ENCODE peak calls at places on chromosome 14, in five cellular contexts. One of them, this sample, is unnamed. For H3F3A, the result is how much of the 10 kb centered on the place peaks cover.

GRCh38 chr14:54700717-54701116 is 133.8 kb downstream of the SAMD4A start:
- DNase-seq in GM23248: no peak
- DNase-seq in GM23338: no peak
- DNase-seq in MM.1S: peak
- DNase-seq in PC-3: no peak
- DNase-seq in this sample: no peak

GRCh38 chr14:77660754-77661153 is 44.3 kb upstream of the SPTLC2 start:
- DNase-seq in GM23248: no peak
- DNase-seq in GM23338: no peak
- DNase-seq in MM.1S: no peak
- DNase-seq in PC-3: no peak
- DNase-seq in this sample: peak

GRCh38 chr14:24376448-24377070 is 8.6 kb downstream of the NFATC4 start:
- DNase-seq in GM23248: no peak
- DNase-seq in GM23338: peak
- DNase-seq in MM.1S: no peak
- DNase-seq in PC-3: no peak
- DNase-seq in this sample: peak

GRCh38 chr14:91754819-91755218 is 22.9 kb upstream of the CATSPERB start:
- DNase-seq in GM23248: no peak
- DNase-seq in GM23338: no peak
- DNase-seq in MM.1S: no peak
- DNase-seq in PC-3: no peak
- DNase-seq in this sample: no peak

GRCh38 chr14:95015046-95015445 is 142.3 kb downstream of the DICER1 start:
- DNase-seq in GM23248: no peak
- DNase-seq in GM23338: no peak
- DNase-seq in MM.1S: no peak
- DNase-seq in PC-3: no peak
- DNase-seq in this sample: no peak

GRCh38 chr14:51668870-51669269 is 17.2 kb downstream of the FRMD6 start:
- DNase-seq in GM23248: peak
- DNase-seq in GM23338: no peak
- DNase-seq in MM.1S: no peak
- DNase-seq in PC-3: no peak
- DNase-seq in this sample: no peak

GRCh38 chr14:20723458-20723857 is 22.2 kb upstream of the EDDM3A start:
- DNase-seq in GM23248: no peak
- DNase-seq in GM23338: peak
- DNase-seq in MM.1S: no peak
- DNase-seq in PC-3: no peak
- DNase-seq in this sample: no peak

GRCh38 chr14:27078176-27078575 is 480.3 kb upstream of the NOVA1 start:
- DNase-seq in GM23248: no peak
- DNase-seq in GM23338: no peak
- DNase-seq in MM.1S: no peak
- DNase-seq in PC-3: no peak
- DNase-seq in this sample: no peak

GRCh38 chr14:54188036-54188666 is 208.7 kb upstream of the CDKN3 start:
- DNase-seq in GM23248: no peak
- DNase-seq in GM23338: no peak
- DNase-seq in MM.1S: no peak
- DNase-seq in PC-3: no peak
- DNase-seq in this sample: peak

GRCh38 chr14:38357557-38357956 is 101.7 kb upstream of the CLEC14A start:
- DNase-seq in GM23248: peak
- DNase-seq in GM23338: no peak
- DNase-seq in MM.1S: no peak
- DNase-seq in PC-3: peak
- DNase-seq in this sample: no peak

GRCh38 chr14:22152901-22153300 is 436.1 kb downstream of the DAD1 start:
- DNase-seq in GM23248: no peak
- DNase-seq in GM23338: no peak
- DNase-seq in MM.1S: no peak
- DNase-seq in PC-3: no peak
- DNase-seq in this sample: no peak

GRCh38 chr14:50225974-50226297 is 5.4 kb downstream of the SOS2 start:
- DNase-seq in GM23248: no peak
- DNase-seq in GM23338: peak
- DNase-seq in MM.1S: no peak
- DNase-seq in PC-3: no peak
- DNase-seq in this sample: peak

GRCh38 chr14:73198253-73198652 is 39.1 kb upstream of the PAPLN start:
- DNase-seq in GM23248: no peak
- DNase-seq in GM23338: peak
- DNase-seq in MM.1S: no peak
- DNase-seq in PC-3: no peak
- DNase-seq in this sample: no peak

GRCh38 chr14:89621009-89621421 is 204.0 kb upstream of the FOXN3 start:
- DNase-seq in GM23248: no peak
- DNase-seq in GM23338: no peak
- DNase-seq in MM.1S: no peak
- DNase-seq in PC-3: no peak
- DNase-seq in this sample: no peak

GRCh38 chr14:89185919-89186849 is 230.8 kb downstream of the FOXN3 start:
- DNase-seq in GM23248: peak
- DNase-seq in GM23338: no peak
- DNase-seq in MM.1S: no peak
- DNase-seq in PC-3: peak
- DNase-seq in this sample: peak

GRCh38 chr14:96481731-96482314 is 20.4 kb upstream of the PAPOLA start:
- DNase-seq in GM23248: no peak
- DNase-seq in GM23338: no peak
- DNase-seq in MM.1S: no peak
- DNase-seq in PC-3: no peak
- DNase-seq in this sample: no peak

GRCh38 chr14:50023671-50024490 is 92.5 kb downstream of the VCPKMT start:
- DNase-seq in GM23248: peak
- DNase-seq in GM23338: no peak
- DNase-seq in MM.1S: no peak
- DNase-seq in PC-3: peak
- DNase-seq in this sample: no peak

GRCh38 chr14:43449291-43449690 is 1057.8 kb downstream of the FSCB start:
- DNase-seq in GM23248: no peak
- DNase-seq in GM23338: no peak
- DNase-seq in MM.1S: no peak
- DNase-seq in PC-3: peak
- DNase-seq in this sample: no peak

GRCh38 chr14:50804181-50804721 is 26.7 kb downstream of the NIN start:
- DNase-seq in GM23248: peak
- DNase-seq in GM23338: no peak
- DNase-seq in MM.1S: no peak
- DNase-seq in PC-3: no peak
- DNase-seq in this sample: no peak

GRCh38 chr14:45757655-45758054 is 504.7 kb upstream of the MIS18BP1 start:
- DNase-seq in GM23248: no peak
- DNase-seq in GM23338: no peak
- DNase-seq in MM.1S: no peak
- DNase-seq in PC-3: no peak
- DNase-seq in this sample: no peak

GRCh38 chr14:71380271-71380670 is 473.0 kb downstream of the PCNX1 start:
- DNase-seq in GM23248: peak
- DNase-seq in GM23338: peak
- DNase-seq in MM.1S: no peak
- DNase-seq in PC-3: peak
- DNase-seq in this sample: no peak

DNA sequence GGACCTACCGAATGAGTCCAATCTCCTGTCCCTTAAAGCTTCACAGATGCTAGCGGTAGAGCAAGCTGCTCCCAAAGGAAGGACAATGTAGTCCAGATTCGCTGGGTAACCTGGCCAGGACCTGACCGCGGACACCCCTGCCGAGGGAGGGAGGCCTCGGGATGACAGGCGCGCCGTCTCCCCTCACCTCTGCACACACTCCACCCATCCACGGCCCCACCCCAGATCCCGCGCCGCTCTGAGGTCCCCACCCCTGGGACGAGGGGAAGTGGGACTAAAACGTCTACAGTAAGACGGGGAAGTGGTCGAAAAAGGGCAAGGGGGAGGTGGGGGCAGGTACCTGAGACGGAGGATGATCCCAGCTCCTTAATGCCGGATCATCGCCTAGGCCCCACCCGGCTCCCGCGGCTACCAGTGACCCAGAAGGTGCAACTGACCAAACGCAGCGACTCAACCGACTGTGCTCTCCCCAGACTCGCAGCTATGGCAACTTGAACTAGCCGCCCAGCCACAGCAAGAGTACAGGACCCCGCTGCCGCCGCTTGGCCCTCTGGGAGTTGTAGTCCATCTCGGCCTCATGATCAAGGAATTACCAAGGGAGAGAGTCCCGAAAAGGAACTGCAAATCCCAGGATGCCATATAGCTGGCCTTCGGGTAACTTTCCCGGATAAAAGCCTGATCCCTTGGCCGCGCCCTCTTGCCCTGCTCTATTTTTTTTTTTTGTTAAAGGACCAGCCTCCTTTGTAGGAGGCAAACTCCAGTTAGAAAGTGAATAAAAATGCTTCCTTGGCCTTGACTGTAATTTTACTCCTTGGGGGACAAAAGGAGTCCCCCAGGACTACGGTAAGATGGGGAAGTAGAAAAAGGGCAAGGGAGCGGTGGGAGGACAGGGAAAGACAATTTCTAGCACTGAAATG is at the start of gene CEP128:
- DNase-seq in GM23248: peak
- DNase-seq in GM23338: peak
- DNase-seq in MM.1S: peak
- DNase-seq in PC-3: peak
- DNase-seq in this sample: peak
- H3F3A ChIP-seq in GM23248: under half
- H3F3A ChIP-seq in GM23338: under half
- H3F3A ChIP-seq in MM.1S: under half
- H3F3A ChIP-seq in PC-3: under half
- H3F3A ChIP-seq in this sample: under half

GRCh38 chr14:29926701-29927595 is 699 bp downstream of the PRKD1 start:
- DNase-seq in GM23248: peak
- DNase-seq in GM23338: peak
- DNase-seq in MM.1S: peak
- DNase-seq in PC-3: peak
- DNase-seq in this sample: peak
- TF ChIP-seq EZH2phosphoT487 in GM23248: no peak
- TF ChIP-seq EZH2phosphoT487 in GM23338: no peak
- TF ChIP-seq EZH2phosphoT487 in MM.1S: no peak
- TF ChIP-seq EZH2phosphoT487 in PC-3: no peak
- TF ChIP-seq EZH2phosphoT487 in this sample: no peak

GRCh38 chr14:103910984-103911383 is 17.3 kb upstream of the TDRD9 start:
- DNase-seq in GM23248: no peak
- DNase-seq in GM23338: no peak
- DNase-seq in MM.1S: no peak
- DNase-seq in PC-3: no peak
- DNase-seq in this sample: no peak
- H3K27ac ChIP-seq in GM23248: no peak
- H3K27ac ChIP-seq in GM23338: peak
- H3K27ac ChIP-seq in MM.1S: no peak
- H3K27ac ChIP-seq in PC-3: no peak
- H3K27ac ChIP-seq in this sample: no peak

GRCh38 chr14:93042968-93043940 is 72.5 kb downstream of the ITPK1 start:
- DNase-seq in GM23248: peak
- DNase-seq in GM23338: no peak
- DNase-seq in MM.1S: no peak
- DNase-seq in PC-3: peak
- DNase-seq in this sample: no peak
- H3F3A ChIP-seq in GM23248: under half
- H3F3A ChIP-seq in GM23338: under half
- H3F3A ChIP-seq in MM.1S: under half
- H3F3A ChIP-seq in PC-3: under half
- H3F3A ChIP-seq in this sample: under half

GRCh38 chr14:100115236-100115635 is 44.2 kb downstream of the DEGS2 start:
- DNase-seq in GM23248: no peak
- DNase-seq in GM23338: no peak
- DNase-seq in MM.1S: no peak
- DNase-seq in PC-3: no peak
- DNase-seq in this sample: peak

GRCh38 chr14:100117026-100117425 is 42.4 kb downstream of the DEGS2 start:
- DNase-seq in GM23248: no peak
- DNase-seq in GM23338: no peak
- DNase-seq in MM.1S: no peak
- DNase-seq in PC-3: no peak
- DNase-seq in this sample: no peak

GRCh38 chr14:100116134-100116533 is 43.3 kb downstream of the DEGS2 start:
- DNase-seq in GM23248: no peak
- DNase-seq in GM23338: no peak
- DNase-seq in MM.1S: no peak
- DNase-seq in PC-3: no peak
- DNase-seq in this sample: no peak

GRCh38 chr14:100114109-100114765 is 45.2 kb downstream of the DEGS2 start:
- DNase-seq in GM23248: no peak
- DNase-seq in GM23338: no peak
- DNase-seq in MM.1S: no peak
- DNase-seq in PC-3: no peak
- DNase-seq in this sample: no peak

GRCh38 chr14:100115726-100116125 is 43.7 kb downstream of the DEGS2 start:
- DNase-seq in GM23248: no peak
- DNase-seq in GM23338: no peak
- DNase-seq in MM.1S: no peak
- DNase-seq in PC-3: no peak
- DNase-seq in this sample: no peak
- TF ChIP-seq EZH2phosphoT487 in GM23248: no peak
- TF ChIP-seq EZH2phosphoT487 in GM23338: no peak
- TF ChIP-seq EZH2phosphoT487 in MM.1S: no peak
- TF ChIP-seq EZH2phosphoT487 in PC-3: no peak
- TF ChIP-seq EZH2phosphoT487 in this sample: no peak

GRCh38 chr14:101467181-101467926 is 93.9 kb upstream of the DIO3 start:
- DNase-seq in GM23248: no peak
- DNase-seq in GM23338: no peak
- DNase-seq in MM.1S: no peak
- DNase-seq in PC-3: no peak
- DNase-seq in this sample: no peak
- H3K27ac ChIP-seq in GM23248: no peak
- H3K27ac ChIP-seq in GM23338: no peak
- H3K27ac ChIP-seq in MM.1S: no peak
- H3K27ac ChIP-seq in PC-3: no peak
- H3K27ac ChIP-seq in this sample: no peak

DNA sequence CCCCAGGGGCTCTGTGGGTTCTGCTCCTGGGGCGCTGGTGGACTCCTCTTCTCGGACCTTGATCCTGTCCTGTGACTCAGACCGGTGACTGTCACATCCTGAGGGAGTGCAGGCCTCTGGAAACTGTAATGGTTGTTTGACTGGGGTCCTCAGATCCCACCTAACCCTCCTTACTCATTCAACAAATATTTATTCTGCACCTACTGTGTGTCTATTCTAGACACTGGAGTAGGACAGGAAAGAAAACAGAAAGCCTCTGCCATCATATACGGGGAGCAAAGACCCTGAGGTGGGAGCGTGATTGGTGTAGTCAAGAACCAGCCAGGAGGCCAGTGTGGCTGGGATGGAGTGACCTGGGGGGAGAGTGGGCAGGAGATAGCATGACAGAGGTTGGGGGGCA is 47.6 kb downstream of the ESRRB start:
- DNase-seq in GM23248: no peak
- DNase-seq in GM23338: no peak
- DNase-seq in MM.1S: no peak
- DNase-seq in PC-3: no peak
- DNase-seq in this sample: no peak
- H3F3A ChIP-seq in GM23248: under half
- H3F3A ChIP-seq in GM23338: under half
- H3F3A ChIP-seq in MM.1S: under half
- H3F3A ChIP-seq in PC-3: under half
- H3F3A ChIP-seq in this sample: under half

This sample was measured in neural progenitor cell.